ENCODE peak calls at places on chromosome 7, in eight cellular contexts. E, O, M, C, B, P, R and F are unnamed samples.

GRCh38 chr7:157521061-157521731 is 184.4 kb downstream of the DNAJB6 start:
- DNase-seq in E (peak; percentile 58), O (no peak), M (no peak), C (peak; percentile 16), B (no peak), P (no peak), R (no peak), F (peak; percentile 58)

GRCh38 chr7:158541330-158542010 is 46.2 kb downstream of the PTPRN2 start:
- DNase-seq in E (no peak), O (peak; percentile 71), M (no peak), C (no peak), B (no peak), P (no peak), R (no peak), F (no peak)

GRCh38 chr7:122206985-122207384 is 62.9 kb upstream of the AASS start:
- DNase-seq in E (no peak), O (no peak), M (no peak), C (no peak), B (no peak), P (no peak), R (no peak), F (no peak)

GRCh38 chr7:29327455-29327854 is 132.9 kb downstream of the CHN2 start:
- DNase-seq in E (no peak), O (no peak), M (no peak), C (no peak), B (no peak), P (no peak), R (no peak), F (no peak)

GRCh38 chr7:34759477-34760125 is 101.6 kb downstream of the NPSR1 start:
- DNase-seq in E (no peak), O (peak; percentile 35), M (no peak), C (no peak), B (peak; percentile 48), P (peak; percentile 61), R (no peak), F (no peak)

GRCh38 chr7:33692956-33693355 is 212.4 kb upstream of the BMPER start:
- DNase-seq in E (no peak), O (no peak), M (no peak), C (no peak), B (no peak), P (no peak), R (no peak), F (no peak)

GRCh38 chr7:38502289-38502688 is 128.9 kb downstream of the AMPH start:
- DNase-seq in E (no peak), O (no peak), M (no peak), C (no peak), B (no peak), P (no peak), R (no peak), F (no peak)

GRCh38 chr7:18495412-18496335 is at the start of gene HDAC9:
- DNase-seq in E (no peak), O (no peak), M (peak; percentile 56), C (no peak), B (peak; percentile 49), P (no peak), R (peak; percentile 51), F (no peak)

GRCh38 chr7:113197274-113197673 is 78.9 kb upstream of the SMIM30 start:
- DNase-seq in E (no peak), O (no peak), M (no peak), C (no peak), B (no peak), P (no peak), R (no peak), F (no peak)

GRCh38 chr7:131108212-131108980 is 219.3 kb upstream of the MKLN1 start:
- DNase-seq in E (peak; percentile 93), O (no peak), M (no peak), C (no peak), B (no peak), P (no peak), R (peak; percentile 19), F (no peak)

GRCh38 chr7:47375590-47375989 is 206.3 kb downstream of the TNS3 start:
- DNase-seq in E (no peak), O (no peak), M (no peak), C (no peak), B (no peak), P (no peak), R (no peak), F (peak; percentile 19)

GRCh38 chr7:125599387-125599786 is 669.8 kb upstream of the POT1 start:
- DNase-seq in E (no peak), O (no peak), M (no peak), C (no peak), B (no peak), P (no peak), R (no peak), F (no peak)

GRCh38 chr7:16940777-16941176 is 59.0 kb upstream of the AGR3 start:
- DNase-seq in E (no peak), O (no peak), M (no peak), C (no peak), B (no peak), P (no peak), R (no peak), F (no peak)

GRCh38 chr7:127582361-127582760 is 3.0 kb downstream of the GCC1 start:
- DNase-seq in E (peak; percentile 45), O (no peak), M (no peak), C (peak; percentile 60), B (no peak), P (peak; percentile 70), R (peak; percentile 16), F (peak; percentile 86)

GRCh38 chr7:81691199-81691821 is 78.5 kb downstream of the HGF start:
- DNase-seq in E (no peak), O (no peak), M (no peak), C (no peak), B (no peak), P (no peak), R (no peak), F (no peak)

GRCh38 chr7:6536899-6537298 is 14.4 kb downstream of the GRID2IP start:
- DNase-seq in E (no peak), O (no peak), M (no peak), C (no peak), B (peak; percentile 100), P (no peak), R (no peak), F (no peak)

GRCh38 chr7:136884492-136884891 is 16.0 kb downstream of the CHRM2 start:
- DNase-seq in E (no peak), O (no peak), M (no peak), C (no peak), B (no peak), P (no peak), R (no peak), F (no peak)

GRCh38 chr7:136878878-136879277 is 10.4 kb downstream of the CHRM2 start:
- DNase-seq in E (no peak), O (no peak), M (no peak), C (no peak), B (no peak), P (no peak), R (no peak), F (no peak)

GRCh38 chr7:136877990-136878389 is 9.5 kb downstream of the CHRM2 start:
- DNase-seq in E (no peak), O (no peak), M (no peak), C (no peak), B (peak; percentile 55), P (no peak), R (no peak), F (no peak)

GRCh38 chr7:136887317-136887716 is 18.9 kb downstream of the CHRM2 start:
- DNase-seq in E (no peak), O (no peak), M (no peak), C (no peak), B (no peak), P (no peak), R (no peak), F (no peak)

DNA sequence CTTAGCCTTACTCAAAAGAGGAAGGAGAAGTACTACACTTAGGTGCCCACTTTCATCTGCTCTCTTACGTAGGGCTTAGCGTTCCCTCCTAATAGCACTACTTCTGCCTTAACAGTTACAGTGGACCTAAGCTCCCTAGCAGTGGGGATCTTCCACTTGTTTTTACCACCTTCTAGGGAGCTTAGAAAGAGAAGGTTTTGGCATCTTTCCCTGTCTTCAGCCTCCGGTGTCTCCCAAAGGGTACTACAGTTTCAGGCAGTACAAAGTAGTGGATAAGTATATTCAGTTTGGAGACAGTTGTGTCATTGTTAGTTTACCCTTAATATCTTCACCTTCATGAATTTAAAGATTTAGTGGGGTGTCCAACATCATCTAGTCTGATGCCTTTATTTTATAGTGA is 14.6 kb downstream of the CHRM2 start:
- DNase-seq in E (no peak), O (no peak), M (no peak), C (no peak), B (no peak), P (no peak), R (no peak), F (no peak)
- TF ChIP-seq CTCF in E (no peak), O (no peak), M (no peak), C (no peak), B (no peak), P (no peak), R (no peak), F (no peak)

DNA sequence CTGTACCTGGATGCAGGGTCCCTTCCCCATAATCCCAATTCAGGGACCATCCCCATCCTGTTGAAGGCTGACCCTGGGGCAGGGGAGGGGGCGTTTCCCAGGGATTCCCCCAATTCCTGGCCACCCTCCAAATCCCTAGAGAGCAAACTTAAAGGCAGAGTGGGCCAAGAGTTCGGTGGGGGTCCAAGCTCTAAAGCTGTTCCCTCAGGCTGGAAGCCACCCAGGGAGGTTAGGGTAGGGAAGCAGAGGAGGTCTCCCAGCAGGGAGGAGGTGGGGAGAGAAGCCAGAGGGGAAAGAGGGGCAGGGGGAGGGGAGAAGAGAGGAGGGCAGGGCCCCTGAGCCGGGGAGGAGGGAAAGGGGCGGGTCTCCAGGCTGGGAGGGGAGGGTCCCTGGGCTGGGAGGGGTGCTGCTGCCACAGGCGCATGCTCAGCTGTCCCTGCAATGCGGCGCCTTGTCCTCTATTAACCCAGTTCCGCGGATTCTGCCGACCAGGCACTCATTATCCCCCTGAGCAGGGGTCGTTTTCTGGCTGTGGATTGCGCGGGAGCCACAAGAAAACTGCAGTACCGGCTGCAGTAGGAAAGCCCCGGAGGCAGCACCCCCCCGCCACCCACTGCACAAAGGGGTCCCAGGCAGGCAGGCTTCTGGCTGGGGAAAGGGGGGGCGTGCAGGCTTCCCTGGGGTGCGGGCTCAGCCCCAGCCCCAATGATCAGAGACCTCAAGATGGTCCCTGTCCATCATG is 49.4 kb downstream of the CAMK2B start:
- DNase-seq in E (peak; percentile 41), O (peak; percentile 80), M (no peak), C (no peak), B (peak; percentile 94), P (no peak), R (no peak), F (peak; percentile 49)
- TF ChIP-seq POLR2AphosphoS5 in E (no peak), O (no peak), M (no peak), C (no peak), B (no peak), P (no peak), R (no peak), F (no peak)

GRCh38 chr7:91311844-91312243 is 47.6 kb downstream of the FZD1 start:
- DNase-seq in E (no peak), O (no peak), M (no peak), C (no peak), B (no peak), P (no peak), R (no peak), F (no peak)
- TF ChIP-seq EP300 in E (no peak), O (no peak), M (no peak), C (no peak), B (no peak), P (no peak), R (no peak), F (no peak)

GRCh38 chr7:95684037-95684436 is 87.7 kb upstream of the PDK4 start:
- DNase-seq in E (no peak), O (peak; percentile 27), M (no peak), C (no peak), B (no peak), P (peak; percentile 21), R (no peak), F (no peak)
- TF ChIP-seq CTCF in E (peak; percentile 60), O (peak; percentile 57), M (peak; percentile 21), C (peak; percentile 72), B (peak; percentile 60), P (peak; percentile 32), R (peak; percentile 83), F (no peak)

GRCh38 chr7:1664711-1665591 is 5.1 kb upstream of the ELFN1 start:
- DNase-seq in E (peak; percentile 93), O (peak; percentile 80), M (no peak), C (peak; percentile 60), B (peak; percentile 99), P (peak; percentile 16), R (peak; percentile 39), F (peak; percentile 62)
- TF ChIP-seq POLR2AphosphoS5 in E (no peak), O (no peak), M (no peak), C (no peak), B (no peak), P (no peak), R (no peak), F (no peak)